ENCODE peak calls at places on chromosomes 11 and 22, in five cellular contexts. G is adipocyte; X is CD4-positive, alpha-beta T cell; I is CD4-positive, CD25-positive, alpha-beta regulatory T cell; C is CD8-positive, alpha-beta T cell. U is an unnamed sample.

GRCh38 chr22:24833881-24834495 is 28.0 kb downstream of the SGSM1 start:
- DNase-seq in G (no peak), I (no peak), X (no peak), C (no peak), U (no peak)

GRCh38 chr11:94674005-94674491 is 94.1 kb upstream of the AMOTL1 start:
- DNase-seq in G (no peak), C (no peak), I (no peak), X (no peak), U (no peak)

GRCh38 chr11:87255589-87255988 is 217.9 kb downstream of the TMEM135 start:
- DNase-seq in X (no peak), I (no peak), C (no peak), G (no peak), U (no peak)

GRCh38 chr11:74936087-74936486 is 12.8 kb downstream of the XRRA1 start:
- DNase-seq in G (no peak), X (no peak), C (no peak), I (no peak), U (no peak)

GRCh38 chr22:31969789-31970489 is 25.6 kb downstream of the YWHAH start:
- DNase-seq in I (peak; percentile 51), X (peak; percentile 62), C (peak; percentile 25), G (peak; percentile 59), U (peak; percentile 73)

GRCh38 chr11:119856681-119857485 is 127.9 kb upstream of the NECTIN1 start:
- DNase-seq in X (no peak), G (no peak), C (no peak), I (no peak), U (no peak)

GRCh38 chr22:43274595-43275240 is 68.5 kb downstream of the SCUBE1 start:
- DNase-seq in C (no peak), X (no peak), G (no peak), I (no peak), U (no peak)

GRCh38 chr11:7555067-7555699 is 41.4 kb downstream of the PPFIBP2 start:
- DNase-seq in X (no peak), C (no peak), I (no peak), G (peak; percentile 47), U (no peak)

GRCh38 chr11:29124436-29124835 is 892.4 kb downstream of the KCNA4 start:
- DNase-seq in C (no peak), I (no peak), X (no peak), G (no peak), U (no peak)

GRCh38 chr11:68373810-68374501 is 61.6 kb downstream of the LRP5 start:
- DNase-seq in C (no peak), X (no peak), I (no peak), G (peak; percentile 59), U (peak; percentile 31)

GRCh38 chr11:30107899-30108298 is 91.1 kb upstream of the KCNA4 start:
- DNase-seq in I (no peak), C (no peak), X (no peak), G (peak; percentile 90), U (no peak)

GRCh38 chr11:48307760-48308386 is 1.9 kb downstream of the OR4S1 start:
- DNase-seq in G (peak; percentile 70), X (peak; percentile 65), C (peak; percentile 40), I (peak; percentile 32), U (no peak)

GRCh38 chr11:117908959-117909610 is 20.1 kb downstream of the TMPRSS13 start:
- DNase-seq in I (no peak), C (no peak), X (peak; percentile 12), G (no peak), U (no peak)

GRCh38 chr22:22590136-22590891 is 31.2 kb upstream of the PRAME start:
- DNase-seq in C (no peak), X (no peak), I (no peak), G (no peak), U (no peak)

GRCh38 chr22:22593964-22594656 is 35.0 kb upstream of the PRAME start:
- DNase-seq in I (peak; percentile 15), X (peak; percentile 49), G (peak; percentile 61), C (no peak), U (no peak)

GRCh38 chr22:22593250-22593649 is 34.2 kb upstream of the PRAME start:
- DNase-seq in C (no peak), I (no peak), G (no peak), X (no peak), U (no peak)

GRCh38 chr22:22588485-22589164 is 29.6 kb upstream of the PRAME start:
- DNase-seq in X (no peak), C (no peak), G (no peak), I (no peak), U (no peak)

DNA sequence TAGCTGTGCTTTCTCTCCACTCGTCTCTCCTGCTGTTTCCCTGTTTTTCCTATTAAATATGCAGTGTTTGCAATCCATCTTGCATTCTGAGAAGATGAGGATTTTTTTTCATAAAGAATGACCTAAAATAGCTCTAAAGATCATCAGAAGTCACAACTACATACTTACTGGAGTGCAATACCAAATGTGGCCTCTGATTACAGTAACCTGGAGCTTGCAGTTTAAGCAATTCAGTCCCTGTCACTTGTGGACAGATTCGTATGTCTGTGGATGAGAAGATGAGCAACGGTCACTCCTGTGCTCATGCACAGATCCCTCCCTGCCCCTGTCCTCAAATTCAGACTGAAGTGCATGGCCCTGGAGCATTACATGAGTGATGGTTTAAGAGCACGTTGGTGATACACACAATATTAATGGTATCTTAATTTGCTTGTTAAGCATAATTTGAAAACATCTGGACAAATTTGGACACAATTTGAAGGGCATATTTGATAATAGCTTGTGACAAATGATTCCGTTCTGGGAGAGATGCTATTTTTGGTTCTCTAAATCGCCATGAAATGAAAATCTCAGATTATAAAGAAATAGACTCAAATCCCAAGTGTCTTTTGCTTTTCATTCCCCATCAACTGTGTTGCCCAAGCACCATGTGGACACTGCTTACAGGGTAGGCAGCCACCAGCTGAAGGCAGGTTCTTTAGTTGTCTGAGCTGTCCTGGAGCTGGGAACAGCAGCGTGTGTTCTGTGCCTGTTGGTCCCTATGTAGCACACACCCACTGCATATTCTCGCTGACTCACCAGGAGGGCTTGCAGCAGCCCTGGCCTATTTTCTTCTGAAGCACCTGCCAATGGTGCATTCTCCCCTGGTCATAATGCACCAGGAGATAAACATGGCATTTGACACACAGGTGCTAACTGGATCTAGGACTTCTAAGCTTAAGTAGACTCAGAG is 32.6 kb upstream of the PRAME start:
- DNase-seq in X (no peak), G (peak; percentile 5), I (no peak), C (no peak), U (no peak)
- H3K27me3 ChIP-seq in X (peaks cover 2% of the 10 kb centered on the region), G (peaks cover 60% of the 10 kb centered on the region), I (peaks cover 4% of the 10 kb centered on the region), C (no peaks in the 10 kb centered on the region), U (no peaks in the 10 kb centered on the region)

GRCh38 chr22:22810018-22810427 is 77.6 kb upstream of the IGLL5 start:
- DNase-seq in X (peak; percentile 72), C (peak; percentile 57), G (peak; percentile 32), I (peak; percentile 66), U (peak; percentile 27)

GRCh38 chr22:22813126-22814075 is 74.2 kb upstream of the IGLL5 start:
- DNase-seq in I (no peak), G (no peak), C (no peak), X (no peak), U (no peak)

GRCh38 chr22:22812031-22812905 is 75.3 kb upstream of the IGLL5 start:
- DNase-seq in C (no peak), G (no peak), I (no peak), X (no peak), U (no peak)

GRCh38 chr22:22811016-22812009 is 76.3 kb upstream of the IGLL5 start:
- DNase-seq in G (no peak), X (no peak), I (no peak), C (no peak), U (no peak)

GRCh38 chr22:22810471-22810870 is 77.1 kb upstream of the IGLL5 start:
- DNase-seq in C (no peak), G (no peak), I (no peak), X (no peak), U (no peak)
- H3K27me3 ChIP-seq in C (no peaks in the 10 kb centered on the region), G (peaks cover 52% of the 10 kb centered on the region), I (no peaks in the 10 kb centered on the region), X (no peaks in the 10 kb centered on the region), U (no peaks in the 10 kb centered on the region)

GRCh38 chr11:126886085-126886484 is 114.5 kb downstream of the KIRREL3 start:
- DNase-seq in C (no peak), I (no peak), X (no peak), G (no peak), U (no peak)
- H3K27me3 ChIP-seq in C (no peaks in the 10 kb centered on the region), I (no peaks in the 10 kb centered on the region), X (no peaks in the 10 kb centered on the region), G (no peaks in the 10 kb centered on the region), U (no peaks in the 10 kb centered on the region)

GRCh38 chr11:44987506-44987905 is 36.8 kb upstream of the TP53I11 start:
- DNase-seq in G (no peak), C (no peak), I (no peak), X (no peak), U (no peak)
- H3K27me3 ChIP-seq in G (peaks cover 27% of the 10 kb centered on the region), C (no peaks in the 10 kb centered on the region), I (no peaks in the 10 kb centered on the region), X (no peaks in the 10 kb centered on the region), U (no peaks in the 10 kb centered on the region)

GRCh38 chr11:2118674-2119073 is 20.5 kb downstream of the IGF2 start:
- DNase-seq in X (no peak), C (no peak), G (peak; percentile 53), I (no peak), U (no peak)
- H3K27me3 ChIP-seq in X (peaks cover 18% of the 10 kb centered on the region), C (no peaks in the 10 kb centered on the region), G (peaks cover 50% of the 10 kb centered on the region), I (no peaks in the 10 kb centered on the region), U (no peaks in the 10 kb centered on the region)

GRCh38 chr11:44356351-44356750 is 46.4 kb upstream of the ALX4 start:
- DNase-seq in C (no peak), X (no peak), G (no peak), I (no peak), U (no peak)
- H3K27me3 ChIP-seq in C (no peaks in the 10 kb centered on the region), X (peaks cover 6% of the 10 kb centered on the region), G (peaks cover 82% of the 10 kb centered on the region), I (no peaks in the 10 kb centered on the region), U (no peaks in the 10 kb centered on the region)

GRCh38 chr22:36900225-36900624 is 13.2 kb upstream of the CSF2RB start:
- DNase-seq in I (no peak), X (no peak), G (no peak), C (no peak), U (no peak)

GRCh38 chr22:36899498-36899897 is 13.9 kb upstream of the CSF2RB start:
- DNase-seq in I (no peak), X (no peak), C (no peak), G (no peak), U (no peak)

GRCh38 chr22:36902143-36902911 is 11.1 kb upstream of the CSF2RB start:
- DNase-seq in I (no peak), C (no peak), X (no peak), G (no peak), U (no peak)

GRCh38 chr22:36900880-36901279 is 12.5 kb upstream of the CSF2RB start:
- DNase-seq in I (no peak), C (no peak), G (no peak), X (no peak), U (no peak)

DNA sequence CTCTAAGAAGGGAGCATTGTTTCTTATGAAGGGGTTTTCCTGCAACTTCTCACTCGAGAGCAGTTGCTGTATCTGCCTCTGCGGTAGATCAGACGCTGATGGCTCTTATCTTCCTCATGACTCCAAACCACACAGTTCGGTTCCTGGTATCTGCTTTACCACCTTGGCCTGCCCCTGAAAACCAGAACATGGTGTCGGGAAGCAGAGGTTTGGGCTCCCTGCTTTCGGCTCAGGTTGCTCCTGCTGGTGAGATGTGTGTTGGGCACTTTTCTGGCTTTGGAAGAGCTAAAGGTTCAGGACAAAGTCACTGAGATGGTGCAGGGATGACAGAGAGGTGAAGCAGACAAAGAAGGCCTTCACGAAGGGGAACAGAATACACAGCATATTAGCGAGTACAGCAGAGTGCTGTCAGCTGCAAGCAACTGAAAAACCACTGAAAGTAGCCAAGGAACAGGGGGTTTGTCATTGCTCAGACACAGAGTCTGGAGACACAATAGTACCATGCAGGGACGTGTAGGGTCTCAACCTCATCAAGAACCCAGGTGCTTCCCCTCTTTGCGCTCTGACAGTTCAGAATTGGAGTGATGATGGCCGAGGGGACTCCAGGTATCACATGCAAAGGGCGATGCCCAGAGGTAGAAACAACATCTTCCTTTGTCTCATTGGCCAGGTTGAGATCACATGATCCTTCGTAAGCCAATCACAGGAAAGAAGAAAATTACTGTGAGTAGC is 11.9 kb upstream of the CSF2RB start:
- DNase-seq in G (no peak), I (no peak), C (no peak), X (no peak), U (no peak)
- H3K27me3 ChIP-seq in G (peaks cover 53% of the 10 kb centered on the region), I (no peaks in the 10 kb centered on the region), C (no peaks in the 10 kb centered on the region), X (peaks cover 5% of the 10 kb centered on the region), U (no peaks in the 10 kb centered on the region)